ENCODE peak calls at places on chromosome 1, in seven cellular contexts. Z, K, U, W, S, N and D are unnamed samples.

GRCh38 chr1:181181792-181182585 is 93.5 kb downstream of the IER5 start:
- DNase-seq in Z (no peak), K (no peak), U (no peak), W (no peak), S (no peak), N (no peak), D (no peak)

GRCh38 chr1:179230251-179230650 is 774 bp upstream of the ABL2 start:
- DNase-seq in Z (peak), K (no peak), U (peak), W (no peak), S (no peak), N (no peak), D (no peak)

GRCh38 chr1:201504179-201504631 is 2.7 kb downstream of the CSRP1 start:
- DNase-seq in Z (no peak), K (no peak), U (peak), W (no peak), S (no peak), N (no peak), D (no peak)

GRCh38 chr1:5650283-5651026 is 341.8 kb downstream of the NPHP4 start:
- DNase-seq in Z (no peak), K (no peak), U (no peak), W (no peak), S (no peak), N (no peak), D (no peak)

GRCh38 chr1:213507472-213508223 is 456.6 kb downstream of the RPS6KC1 start:
- DNase-seq in Z (no peak), K (no peak), U (no peak), W (no peak), S (no peak), N (no peak), D (no peak)

GRCh38 chr1:55426619-55427018 is 211.5 kb upstream of the USP24 start:
- DNase-seq in Z (no peak), K (no peak), U (no peak), W (no peak), S (no peak), N (no peak), D (no peak)

GRCh38 chr1:102772831-102773230 is 335.5 kb downstream of the COL11A1 start:
- DNase-seq in Z (no peak), K (no peak), U (no peak), W (no peak), S (peak), N (no peak), D (no peak)

GRCh38 chr1:154276797-154277196 is 4.4 kb downstream of the HAX1 start:
- DNase-seq in Z (no peak), K (peak), U (no peak), W (peak), S (peak), N (no peak), D (no peak)

GRCh38 chr1:6521502-6521901 is 30.0 kb upstream of the PLEKHG5 start:
- DNase-seq in Z (no peak), K (no peak), U (peak), W (no peak), S (no peak), N (no peak), D (no peak)

GRCh38 chr1:212760126-212760823 is 31.3 kb downstream of the NSL1 start:
- DNase-seq in Z (no peak), K (peak), U (no peak), W (peak), S (peak), N (no peak), D (no peak)

GRCh38 chr1:119674835-119675289 is 26.8 kb upstream of the ZNF697 start:
- DNase-seq in Z (peak), K (no peak), U (peak), W (no peak), S (no peak), N (peak), D (peak)

GRCh38 chr1:910311-910880 is 13.3 kb upstream of the SAMD11 start:
- DNase-seq in Z (peak), K (peak), U (no peak), W (no peak), S (peak), N (no peak), D (no peak)

GRCh38 chr1:242449211-242449610 is 75.3 kb downstream of the PLD5 start:
- DNase-seq in Z (no peak), K (no peak), U (no peak), W (no peak), S (no peak), N (no peak), D (no peak)

GRCh38 chr1:84143796-84144565 is at the start of gene PRKACB:
- DNase-seq in Z (no peak), K (peak), U (peak), W (no peak), S (no peak), N (no peak), D (no peak)

GRCh38 chr1:8013800-8014199 is 12.3 kb downstream of the ERRFI1 start:
- DNase-seq in Z (no peak), K (no peak), U (peak), W (no peak), S (no peak), N (no peak), D (no peak)

GRCh38 chr1:21651214-21652042 is 17.7 kb downstream of the RAP1GAP start:
- DNase-seq in Z (no peak), K (peak), U (peak), W (peak), S (peak), N (peak), D (no peak)

GRCh38 chr1:2302292-2302925 is 74.3 kb downstream of the SKI start:
- DNase-seq in Z (no peak), K (no peak), U (no peak), W (no peak), S (no peak), N (no peak), D (no peak)

GRCh38 chr1:203534526-203534925 is 40.6 kb downstream of the OPTC start:
- DNase-seq in Z (peak), K (no peak), U (peak), W (no peak), S (no peak), N (peak), D (peak)

GRCh38 chr1:64539808-64540207 is 69.9 kb downstream of the CACHD1 start:
- DNase-seq in Z (peak), K (peak), U (peak), W (no peak), S (peak), N (peak), D (peak)

GRCh38 chr1:55466343-55466742 is 251.2 kb upstream of the USP24 start:
- DNase-seq in Z (no peak), K (no peak), U (no peak), W (no peak), S (no peak), N (no peak), D (peak)

GRCh38 chr1:235984041-235984820 is 80.7 kb downstream of the NID1 start:
- DNase-seq in Z (peak), K (no peak), U (peak), W (no peak), S (no peak), N (no peak), D (peak)

GRCh38 chr1:246583448-246584185 is 17.4 kb downstream of the CNST start:
- DNase-seq in Z (no peak), K (no peak), U (no peak), W (no peak), S (no peak), N (peak), D (peak)

GRCh38 chr1:3306583-3307285 is 147.7 kb upstream of the ARHGEF16 start:
- DNase-seq in Z (peak), K (no peak), U (peak), W (no peak), S (no peak), N (no peak), D (peak)

GRCh38 chr1:43067233-43067745 is 104.8 kb downstream of the EBNA1BP2 start:
- DNase-seq in Z (no peak), K (no peak), U (no peak), W (no peak), S (no peak), N (no peak), D (no peak)

GRCh38 chr1:31299365-31299764 is 2.5 kb downstream of the ZCCHC17 start:
- DNase-seq in Z (no peak), K (no peak), U (peak), W (no peak), S (no peak), N (no peak), D (no peak)